ENCODE peak calls at places on chromosome 2, in five cellular contexts. One of them, this sample, is unnamed.
A peak's percentile ranks its signal among the peaks of the same experiment; 100 is the strongest.

GRCh38 chr2:120109186-120110061 is 96.5 kb downstream of the EPB41L5 start:
- DNase-seq in Caki2: peak; percentile 23
- DNase-seq in ELR: peak; percentile 72
- DNase-seq in putamen: peak; percentile 17
- DNase-seq in anterior cingulate cortex: no peak
- DNase-seq in this sample: no peak

GRCh38 chr2:160460333-160460731 is 33.3 kb downstream of the RBMS1 start:
- DNase-seq in Caki2: no peak
- DNase-seq in ELR: no peak
- DNase-seq in putamen: no peak
- DNase-seq in anterior cingulate cortex: no peak
- DNase-seq in this sample: no peak

GRCh38 chr2:215722125-215722524 is 286.3 kb upstream of the FN1 start:
- DNase-seq in Caki2: no peak
- DNase-seq in ELR: no peak
- DNase-seq in putamen: no peak
- DNase-seq in anterior cingulate cortex: no peak
- DNase-seq in this sample: no peak

GRCh38 chr2:43595603-43596412 is at the start of gene THADA:
- DNase-seq in Caki2: peak; percentile 97
- DNase-seq in ELR: peak; percentile 99
- DNase-seq in putamen: peak; percentile 98
- DNase-seq in anterior cingulate cortex: peak; percentile 99
- DNase-seq in this sample: peak; percentile 91

GRCh38 chr2:148967056-148967455 is 71.4 kb upstream of the LYPD6B start:
- DNase-seq in Caki2: no peak
- DNase-seq in ELR: no peak
- DNase-seq in putamen: no peak
- DNase-seq in anterior cingulate cortex: no peak
- DNase-seq in this sample: no peak

GRCh38 chr2:43484323-43484930 is 111.4 kb downstream of the THADA start:
- DNase-seq in Caki2: peak; percentile 34
- DNase-seq in ELR: peak; percentile 83
- DNase-seq in putamen: peak; percentile 60
- DNase-seq in anterior cingulate cortex: no peak
- DNase-seq in this sample: no peak

GRCh38 chr2:141534671-141535359 is 596.0 kb downstream of the LRP1B start:
- DNase-seq in Caki2: no peak
- DNase-seq in ELR: no peak
- DNase-seq in putamen: peak; percentile 57
- DNase-seq in anterior cingulate cortex: no peak
- DNase-seq in this sample: no peak

GRCh38 chr2:40220177-40220925 is 231.5 kb downstream of the SLC8A1 start:
- DNase-seq in Caki2: no peak
- DNase-seq in ELR: peak; percentile 23
- DNase-seq in putamen: no peak
- DNase-seq in anterior cingulate cortex: no peak
- DNase-seq in this sample: no peak

GRCh38 chr2:10078001-10078400 is 2.2 kb downstream of the CYS1 start:
- DNase-seq in Caki2: no peak
- DNase-seq in ELR: no peak
- DNase-seq in putamen: no peak
- DNase-seq in anterior cingulate cortex: no peak
- DNase-seq in this sample: no peak

GRCh38 chr2:84395819-84396218 is 63.3 kb downstream of the SUCLG1 start:
- DNase-seq in Caki2: no peak
- DNase-seq in ELR: peak; percentile 13
- DNase-seq in putamen: no peak
- DNase-seq in anterior cingulate cortex: no peak
- DNase-seq in this sample: no peak

GRCh38 chr2:220969348-220969747 is 602.8 kb downstream of the EPHA4 start:
- DNase-seq in Caki2: no peak
- DNase-seq in ELR: no peak
- DNase-seq in putamen: no peak
- DNase-seq in anterior cingulate cortex: no peak
- DNase-seq in this sample: no peak

GRCh38 chr2:189363559-189363958 is 77.7 kb upstream of the WDR75 start:
- DNase-seq in Caki2: peak; percentile 40
- DNase-seq in ELR: peak; percentile 86
- DNase-seq in putamen: no peak
- DNase-seq in anterior cingulate cortex: no peak
- DNase-seq in this sample: no peak

GRCh38 chr2:150570712-150571111 is 83.2 kb upstream of the RND3 start:
- DNase-seq in Caki2: peak; percentile 58
- DNase-seq in ELR: peak; percentile 96
- DNase-seq in putamen: no peak
- DNase-seq in anterior cingulate cortex: no peak
- DNase-seq in this sample: no peak

GRCh38 chr2:207416111-207416510 is 113.7 kb upstream of the CREB1 start:
- DNase-seq in Caki2: no peak
- DNase-seq in ELR: peak; percentile 15
- DNase-seq in putamen: no peak
- DNase-seq in anterior cingulate cortex: no peak
- DNase-seq in this sample: no peak

This sample was measured in caudate nucleus.